ENCODE peak calls at places on chromosome 7, in five cellular contexts. M is ELF-1; X is amniotic stem cell; F is naive thymus-derived CD4-positive, alpha-beta T cell; C is fibroblast of the conjunctiva. A is an unnamed sample.

GRCh38 chr7:145848691-145849090 is 267.9 kb upstream of the CNTNAP2 start:
- DNase-seq in X (no peak), M (peak; percentile 44), F (no peak), C (no peak), A (no peak)

GRCh38 chr7:70506463-70506862 is 625.5 kb upstream of the GALNT17 start:
- DNase-seq in C (peak; percentile 3), X (no peak), F (no peak), M (peak; percentile 77), A (no peak)

GRCh38 chr7:19619122-19619521 is 89.7 kb downstream of the POLR1F start:
- DNase-seq in F (no peak), C (no peak), X (no peak), M (no peak), A (no peak)

GRCh38 chr7:79176859-79177477 is 276.5 kb downstream of the MAGI2 start:
- DNase-seq in C (peak; percentile 31), M (peak; percentile 2), X (peak; percentile 32), F (no peak), A (peak; percentile 47)

GRCh38 chr7:32227746-32228145 is 157.5 kb upstream of the PDE1C start:
- DNase-seq in M (no peak), C (no peak), X (no peak), F (no peak), A (no peak)

GRCh38 chr7:11604505-11604904 is 227.5 kb downstream of the THSD7A start:
- DNase-seq in X (no peak), M (no peak), F (no peak), C (no peak), A (no peak)

GRCh38 chr7:25889765-25890164 is 262.2 kb upstream of the NFE2L3 start:
- DNase-seq in C (no peak), F (no peak), M (no peak), X (no peak), A (no peak)

GRCh38 chr7:50791921-50792341 is 9.2 kb upstream of the GRB10 start:
- DNase-seq in M (no peak), F (no peak), X (no peak), C (peak; percentile 47), A (no peak)

GRCh38 chr7:29095666-29096560 is 50.4 kb downstream of the CPVL start:
- DNase-seq in C (peak; percentile 40), X (no peak), M (no peak), F (no peak), A (no peak)

GRCh38 chr7:130362251-130362650 is 17.6 kb downstream of the CPA5 start:
- DNase-seq in X (no peak), F (no peak), M (no peak), C (no peak), A (no peak)

GRCh38 chr7:28572321-28573058 is 160.2 kb downstream of the CREB5 start:
- DNase-seq in M (no peak), X (no peak), F (no peak), C (no peak), A (no peak)

GRCh38 chr7:3095046-3095445 is 51.4 kb upstream of the CARD11 start:
- DNase-seq in M (no peak), C (no peak), F (peak; percentile 56), X (no peak), A (no peak)

GRCh38 chr7:139046143-139046542 is 10.3 kb upstream of the ZC3HAV1L start:
- DNase-seq in F (no peak), M (no peak), C (no peak), X (no peak), A (no peak)

GRCh38 chr7:51316262-51316665 is 345 bp downstream of the COBL start:
- DNase-seq in F (no peak), M (peak; percentile 62), X (no peak), C (no peak), A (no peak)

GRCh38 chr7:38368191-38368605 is 94.8 kb upstream of the TARP start:
- DNase-seq in F (peak; percentile 61), C (peak; percentile 49), M (peak; percentile 92), X (no peak), A (peak; percentile 81)

GRCh38 chr7:2417981-2418481 is 14.6 kb downstream of the CHST12 start:
- DNase-seq in M (no peak), C (no peak), F (no peak), X (no peak), A (no peak)

GRCh38 chr7:69610675-69611037 is 12.4 kb downstream of the AUTS2 start:
- DNase-seq in C (no peak), X (no peak), F (no peak), M (no peak), A (no peak)

GRCh38 chr7:41237956-41238355 is 464.9 kb downstream of the INHBA start:
- DNase-seq in M (no peak), F (no peak), X (no peak), C (no peak), A (no peak)

GRCh38 chr7:98469088-98469487 is 68.2 kb upstream of the BAIAP2L1 start:
- DNase-seq in F (no peak), M (no peak), C (no peak), X (no peak), A (no peak)

GRCh38 chr7:128041203-128041602 is 10.0 kb upstream of the LRRC4 start:
- DNase-seq in M (no peak), X (no peak), F (no peak), C (peak; percentile 51), A (no peak)

GRCh38 chr7:36781011-36781738 is 56.9 kb upstream of the AOAH start:
- DNase-seq in M (no peak), F (peak; percentile 86), X (no peak), C (no peak), A (no peak)

GRCh38 chr7:155951554-155952158 is 139.4 kb upstream of the SHH start:
- DNase-seq in C (peak; percentile 39), M (no peak), F (no peak), X (no peak), A (peak; percentile 89)

GRCh38 chr7:130430841-130431713 is 9.7 kb downstream of the CEP41 start:
- DNase-seq in X (no peak), F (no peak), C (peak; percentile 85), M (no peak), A (no peak)

GRCh38 chr7:37095122-37095521 is 353.5 kb downstream of the ELMO1 start:
- DNase-seq in F (no peak), C (no peak), M (no peak), X (no peak), A (no peak)

GRCh38 chr7:117164578-117164977 is 158.3 kb downstream of the WNT2 start:
- DNase-seq in X (no peak), M (no peak), C (peak; percentile 29), F (no peak), A (no peak)

GRCh38 chr7:149799397-149800168 is 26.2 kb upstream of the ZNF467 start:
- DNase-seq in X (no peak), M (peak; percentile 46), F (peak; percentile 53), C (no peak), A (peak; percentile 7)

GRCh38 chr7:8443871-8444756 is 10.7 kb downstream of the NXPH1 start:
- DNase-seq in C (no peak), X (no peak), M (peak; percentile 47), F (no peak), A (no peak)

GRCh38 chr7:36115448-36116321 is 37.4 kb upstream of the EEPD1 start:
- DNase-seq in F (no peak), X (peak; percentile 93), M (peak; percentile 29), C (peak; percentile 88), A (peak; percentile 6)

GRCh38 chr7:12905671-12906070 is 218.2 kb downstream of the ARL4A start:
- DNase-seq in C (no peak), F (no peak), M (no peak), X (no peak), A (no peak)

GRCh38 chr7:159084069-159084801 is 60.4 kb downstream of the VIPR2 start:
- DNase-seq in X (no peak), M (no peak), F (no peak), C (no peak), A (no peak)

GRCh38 chr7:87083865-87084519 is 24.5 kb upstream of the ELAPOR2 start:
- DNase-seq in X (no peak), M (no peak), F (no peak), C (no peak), A (no peak)

A was measured in NCI-H460.